ENCODE peak calls at places on chromosomes 11 and 22, in six cellular contexts. C is ovary, T is esophagus squamous epithelium, Y is K562, V is uterus, U is stomach. W is an unnamed sample.

GRCh38 chr22:22893891-22894739 is 6.5 kb downstream of the IGLL5 start:
- DNase-seq in U (no peak), V (no peak), T (no peak), C (no peak), Y (peak), W (no peak)

GRCh38 chr11:38304926-38305325 is 1706.9 kb upstream of the RAG2 start:
- DNase-seq in T (no peak), C (no peak), U (no peak), Y (no peak), V (no peak), W (no peak)

GRCh38 chr11:64008283-64008931 is 22.2 kb downstream of the OTUB1 start:
- DNase-seq in T (no peak), Y (no peak), V (no peak), U (no peak), C (no peak), W (no peak)

GRCh38 chr22:38832005-38832978 is 11.5 kb downstream of the NPTXR start:
- DNase-seq in T (no peak), C (no peak), U (no peak), Y (no peak), V (no peak), W (no peak)

GRCh38 chr22:44710474-44711235 is 8.7 kb downstream of the PRR5 start:
- DNase-seq in V (no peak), C (no peak), Y (peak), U (peak), T (no peak), W (no peak)

GRCh38 chr11:47560431-47560830 is 5.0 kb upstream of the PTPMT1 start:
- DNase-seq in C (no peak), U (no peak), V (no peak), Y (no peak), T (no peak), W (no peak)

GRCh38 chr11:17598700-17599459 is 51.8 kb downstream of the OTOG start:
- DNase-seq in C (peak), V (peak), Y (peak), U (peak), T (no peak), W (peak)

GRCh38 chr11:47125083-47125482 is 51.6 kb downstream of the ARFGAP2 start:
- DNase-seq in Y (no peak), T (no peak), V (no peak), C (no peak), U (no peak), W (no peak)

GRCh38 chr11:130451261-130452019 is 3.0 kb downstream of the ADAMTS15 start:
- DNase-seq in U (peak), T (no peak), Y (no peak), C (no peak), V (no peak), W (no peak)

GRCh38 chr11:20015529-20016427 is 144.5 kb downstream of the DBX1 start:
- DNase-seq in U (no peak), T (no peak), Y (no peak), C (no peak), V (no peak), W (no peak)

GRCh38 chr11:135033545-135033944 is 621.5 kb upstream of the B3GAT1 start:
- DNase-seq in U (no peak), Y (no peak), V (no peak), C (no peak), T (no peak), W (no peak)

GRCh38 chr11:1104411-1105182 is 29.9 kb downstream of the MUC2 start:
- DNase-seq in V (no peak), Y (no peak), U (no peak), C (no peak), T (no peak), W (peak)

GRCh38 chr11:113373306-113373705 is 14.3 kb upstream of the ANKK1 start:
- DNase-seq in U (no peak), C (no peak), T (no peak), Y (no peak), V (no peak), W (no peak)

GRCh38 chr11:69791266-69791665 is 16.1 kb upstream of the FGF4 start:
- DNase-seq in T (no peak), U (no peak), V (peak), C (no peak), Y (no peak), W (no peak)

GRCh38 chr22:30945653-30946052 is 22.9 kb downstream of the MORC2 start:
- DNase-seq in V (no peak), U (no peak), C (no peak), Y (no peak), T (no peak), W (no peak)

GRCh38 chr11:2526808-2527381 is 82.1 kb downstream of the KCNQ1 start:
- DNase-seq in V (peak), T (no peak), C (peak), Y (peak), U (peak), W (peak)

GRCh38 chr11:86176165-86176884 is 68.2 kb upstream of the EED start:
- DNase-seq in C (no peak), V (no peak), T (no peak), U (no peak), Y (peak), W (no peak)

GRCh38 chr11:116862951-116863350 is 25.5 kb upstream of the APOA1 start:
- DNase-seq in C (no peak), Y (no peak), V (no peak), T (no peak), U (no peak), W (no peak)

GRCh38 chr11:45021692-45022130 is 71.0 kb upstream of the TP53I11 start:
- DNase-seq in V (peak), C (peak), U (no peak), T (no peak), Y (no peak), W (no peak)

GRCh38 chr22:49905465-49905864 is 12.8 kb downstream of the ALG12 start:
- DNase-seq in V (no peak), U (no peak), C (no peak), Y (no peak), T (no peak), W (no peak)

GRCh38 chr22:34914871-34915270 is 151.1 kb upstream of the ISX start:
- DNase-seq in C (no peak), T (no peak), V (no peak), Y (no peak), U (no peak), W (no peak)

GRCh38 chr11:124778281-124778680 is 16.2 kb upstream of the ESAM start:
- DNase-seq in U (no peak), Y (no peak), V (no peak), T (no peak), C (no peak), W (no peak)

GRCh38 chr11:17813391-17814059 is 78.9 kb downstream of the KCNC1 start:
- DNase-seq in T (no peak), V (no peak), U (no peak), C (no peak), Y (no peak), W (no peak)

GRCh38 chr11:12188548-12189317 is 78.3 kb downstream of the MICAL2 start:
- DNase-seq in C (no peak), Y (no peak), V (no peak), U (no peak), T (no peak), W (no peak)

GRCh38 chr22:50238755-50239154 is 6.1 kb downstream of the TUBGCP6 start:
- DNase-seq in C (no peak), Y (no peak), V (no peak), U (no peak), T (no peak), W (no peak)

GRCh38 chr11:74019860-74020259 is 11.0 kb upstream of the UCP3 start:
- DNase-seq in U (no peak), T (no peak), Y (no peak), C (no peak), V (no peak), W (no peak)

GRCh38 chr11:11318961-11319360 is 34.1 kb downstream of the CSNK2A3 start:
- DNase-seq in V (no peak), Y (no peak), T (no peak), U (no peak), C (no peak), W (no peak)

GRCh38 chr11:81658722-81659121 is 1074.9 kb downstream of the FAM181B start:
- DNase-seq in C (no peak), V (no peak), Y (peak), T (no peak), U (no peak), W (no peak)

GRCh38 chr11:121127809-121128208 is 26.8 kb downstream of the TECTA start:
- DNase-seq in T (no peak), V (no peak), Y (no peak), C (no peak), U (no peak), W (no peak)

GRCh38 chr11:69704508-69705245 is 855 bp upstream of the FGF19 start:
- DNase-seq in V (no peak), Y (peak), C (no peak), U (no peak), T (no peak), W (no peak)

GRCh38 chr22:27116295-27116694 is 458.9 kb downstream of the MIAT start:
- DNase-seq in T (no peak), C (no peak), Y (no peak), U (no peak), V (no peak), W (no peak)

GRCh38 chr11:3095712-3096361 is 38.6 kb upstream of the CARS1 start:
- DNase-seq in T (no peak), C (peak), U (peak), V (peak), Y (no peak), W (no peak)

GRCh38 chr11:24155792-24156191 is 341.1 kb upstream of the LUZP2 start:
- DNase-seq in U (no peak), Y (no peak), C (no peak), T (no peak), V (no peak), W (no peak)

GRCh38 chr22:28791841-28792490 is 8.4 kb downstream of the XBP1 start:
- DNase-seq in Y (no peak), T (no peak), C (no peak), U (no peak), V (no peak), W (no peak)

GRCh38 chr11:19218216-19218615 is 16.4 kb upstream of the CSRP3 start:
- DNase-seq in C (no peak), T (no peak), Y (no peak), U (no peak), V (no peak), W (no peak)

GRCh38 chr11:113626736-113627135 is 79.4 kb downstream of the TMPRSS5 start:
- DNase-seq in T (no peak), C (no peak), V (no peak), U (no peak), Y (no peak), W (no peak)

GRCh38 chr11:9574556-9574805 is 1.0 kb downstream of the WEE1 start:
- DNase-seq in V (peak), T (no peak), Y (no peak), U (peak), C (peak), W (peak)

GRCh38 chr11:70471254-70471653 is 72.9 kb downstream of the CTTN start:
- DNase-seq in U (no peak), V (no peak), C (peak), T (no peak), Y (peak), W (no peak)

GRCh38 chr22:24325105-24325757 is 54.6 kb downstream of the SPECC1L start:
- DNase-seq in U (no peak), V (no peak), C (no peak), T (no peak), Y (peak), W (no peak)

DNA sequence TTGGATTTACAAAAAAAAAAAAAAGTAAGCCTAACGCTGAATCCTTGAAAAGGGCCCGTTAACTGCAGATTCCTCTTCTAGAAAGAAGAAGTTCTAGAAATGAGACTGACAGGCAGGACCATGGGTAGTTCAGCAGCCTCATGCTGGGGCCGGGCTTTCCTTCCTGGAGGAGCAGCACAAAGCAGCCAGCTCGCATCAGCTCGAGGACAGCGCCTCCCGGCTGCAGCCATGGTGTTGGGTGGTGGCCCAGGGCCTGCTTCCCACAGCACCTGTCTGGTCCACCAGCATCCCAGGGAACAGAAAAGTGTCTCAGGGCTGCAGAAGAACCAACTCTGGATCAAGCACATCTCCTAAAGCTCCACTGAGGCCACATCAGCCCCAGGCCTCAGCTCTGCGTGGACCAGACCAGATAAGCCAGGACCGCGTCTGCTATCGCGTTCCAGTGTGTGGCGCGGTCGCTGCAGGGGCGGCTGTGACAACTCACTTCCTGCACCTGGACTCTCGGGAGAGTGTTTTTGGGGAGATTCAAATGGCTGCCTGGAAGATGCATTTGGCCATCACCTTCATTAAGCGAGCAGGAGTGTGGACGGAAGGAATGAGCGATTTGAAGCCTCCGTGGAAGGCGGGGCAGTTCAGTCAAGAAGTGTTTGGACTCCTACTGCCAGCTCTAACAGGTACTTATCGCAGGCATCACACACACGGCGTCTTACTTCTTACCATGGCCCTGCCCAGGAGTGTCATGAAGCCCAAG is 53.5 kb downstream of the MYH9 start:
- DNase-seq in V (no peak), T (no peak), U (no peak), Y (peak), C (no peak), W (no peak)
- TF ChIP-seq POLR2A in V (no peak), T (no peak), U (no peak), Y (no peak), C (no peak), W (no peak)

GRCh38 chr11:61404641-61405040 is 12.3 kb downstream of the TMEM216 start:
- DNase-seq in T (no peak), Y (no peak), V (no peak), U (no peak), C (no peak), W (no peak)
- H3K27ac ChIP-seq in T (no peak), Y (no peak), V (no peak), U (no peak), C (no peak), W (no peak)

GRCh38 chr22:32803020-32803758 is 1.7 kb downstream of the TIMP3 start:
- DNase-seq in C (no peak), T (no peak), U (no peak), V (peak), Y (no peak), W (no peak)
- H3K4me3 ChIP-seq in C (peak), T (peak), U (peak), V (peak), Y (no peak), W (peak)

GRCh38 chr22:41348964-41349484 is 32.7 kb upstream of the TEF start:
- DNase-seq in Y (no peak), C (no peak), T (no peak), U (no peak), V (no peak), W (no peak)
- TF ChIP-seq POLR2A in Y (no peak), C (no peak), T (no peak), U (no peak), V (no peak), W (no peak)

GRCh38 chr11:76455931-76456330 is 11.1 kb downstream of the EMSY start:
- DNase-seq in V (no peak), U (no peak), T (no peak), Y (no peak), C (no peak), W (no peak)
- H3K27ac ChIP-seq in V (no peak), U (no peak), T (no peak), Y (no peak), C (no peak), W (no peak)

GRCh38 chr11:35138606-35138948 is 394 bp upstream of the CD44 start:
- DNase-seq in C (no peak), V (no peak), U (no peak), T (no peak), Y (no peak), W (no peak)
- H3K4me3 ChIP-seq in C (peak), V (peak), U (peak), T (peak), Y (peak), W (peak)